ENCODE peak calls at places on chromosomes 11 and 22, in seven cellular contexts. E is activated T-cell treated with anti-CD3 and anti-CD28 coated beads for 1 hour; X is stimulated activated CD4-positive, alpha-beta T cell treated with anti-CD3 and anti-CD28 coated beads, TNF-alpha, amount 100 ng/mL, for 1 hour; B is suprapubic skin; G is left ventricle myocardium inferior; A is RPMI7951; I is amniotic epithelial cell. U is an unnamed sample.

GRCh38 chr22:49723478-49724029 is 104.1 kb downstream of the BRD1 start:
- DNase-seq in X (no peak), B (no peak), E (no peak), G (no peak), I (no peak), A (no peak), U (no peak)

GRCh38 chr11:47123094-47123493 is 53.6 kb downstream of the ARFGAP2 start:
- DNase-seq in A (no peak), X (no peak), I (no peak), G (no peak), B (no peak), E (no peak), U (no peak)

GRCh38 chr22:32987081-32987631 is 71.0 kb downstream of the SYN3 start:
- DNase-seq in E (no peak), A (peak; percentile 27), G (no peak), B (no peak), I (no peak), X (no peak), U (no peak)

GRCh38 chr22:25404923-25405853 is 159.3 kb upstream of the GRK3 start:
- DNase-seq in A (peak; percentile 64), X (peak; percentile 9), E (peak; percentile 51), I (peak; percentile 63), B (no peak), G (peak; percentile 87), U (no peak)

GRCh38 chr11:117814766-117815261 is 9.7 kb downstream of the FXYD2 start:
- DNase-seq in G (peak; percentile 73), A (no peak), I (peak; percentile 30), E (peak; percentile 82), X (peak; percentile 59), B (no peak), U (no peak)

GRCh38 chr11:69170704-69171103 is 15.0 kb downstream of the SMIM38 start:
- DNase-seq in A (no peak), E (no peak), I (no peak), B (no peak), X (no peak), G (no peak), U (no peak)

GRCh38 chr11:74321487-74322188 is 10.2 kb upstream of the P4HA3 start:
- DNase-seq in A (peak; percentile 64), G (no peak), E (no peak), X (no peak), B (no peak), I (peak; percentile 60), U (no peak)

GRCh38 chr22:46149493-46149997 is 781 bp upstream of the PPARA start:
- DNase-seq in A (no peak), E (peak; percentile 22), G (peak; percentile 70), B (peak; percentile 84), I (no peak), X (no peak), U (no peak)

GRCh38 chr11:75167617-75168016 is 16.7 kb downstream of the SLCO2B1 start:
- DNase-seq in B (no peak), X (no peak), I (no peak), A (no peak), E (no peak), G (no peak), U (no peak)

GRCh38 chr11:103609117-103610066 is 427.0 kb upstream of the DDI1 start:
- DNase-seq in G (no peak), E (no peak), I (peak; percentile 97), A (peak; percentile 95), B (no peak), X (no peak), U (no peak)

GRCh38 chr11:44445500-44446340 is 119.7 kb upstream of the CD82 start:
- DNase-seq in I (no peak), A (no peak), E (no peak), B (no peak), G (no peak), X (no peak), U (no peak)

GRCh38 chr11:107565219-107565937 is at the start of gene ALKBH8:
- DNase-seq in E (peak; percentile 65), G (peak; percentile 79), I (peak; percentile 53), B (peak; percentile 93), X (peak; percentile 47), A (peak; percentile 68), U (peak; percentile 37)